ENCODE peak calls at places on chromosomes 2 and 18, in nine cellular contexts. One of them, this sample, is unnamed.

GRCh38 chr18:75248426-75249191 is 38.0 kb downstream of the TSHZ1 start:
- DNase-seq in GM20000: no peak
- DNase-seq in GM12878: no peak
- DNase-seq in tibial artery: no peak
- DNase-seq in fibroblast of pulmonary artery: no peak
- DNase-seq in RWPE1: no peak
- DNase-seq in astrocyte: no peak
- DNase-seq in A549: no peak
- DNase-seq in hepatocyte: no peak
- DNase-seq in this sample: no peak

GRCh38 chr18:23494992-23495391 is 8.3 kb upstream of the RMC1 start:
- DNase-seq in GM20000: no peak
- DNase-seq in GM12878: no peak
- DNase-seq in tibial artery: no peak
- DNase-seq in fibroblast of pulmonary artery: no peak
- DNase-seq in RWPE1: peak; percentile 60
- DNase-seq in astrocyte: no peak
- DNase-seq in A549: no peak
- DNase-seq in hepatocyte: no peak
- DNase-seq in this sample: peak; percentile 47

GRCh38 chr2:44582363-44583008 is 220.7 kb downstream of the CAMKMT start:
- DNase-seq in GM20000: no peak
- DNase-seq in GM12878: no peak
- DNase-seq in tibial artery: no peak
- DNase-seq in fibroblast of pulmonary artery: peak; percentile 53
- DNase-seq in RWPE1: peak; percentile 26
- DNase-seq in astrocyte: peak; percentile 42
- DNase-seq in A549: no peak
- DNase-seq in hepatocyte: no peak
- DNase-seq in this sample: peak; percentile 46

GRCh38 chr2:240933048-240933965 is 27.2 kb downstream of the CROCC2 start:
- DNase-seq in GM20000: no peak
- DNase-seq in GM12878: no peak
- DNase-seq in tibial artery: peak; percentile 59
- DNase-seq in fibroblast of pulmonary artery: no peak
- DNase-seq in RWPE1: no peak
- DNase-seq in astrocyte: no peak
- DNase-seq in A549: no peak
- DNase-seq in hepatocyte: no peak
- DNase-seq in this sample: no peak

GRCh38 chr2:180268006-180268405 is 260.9 kb upstream of the CWC22 start:
- DNase-seq in GM20000: no peak
- DNase-seq in GM12878: no peak
- DNase-seq in tibial artery: no peak
- DNase-seq in fibroblast of pulmonary artery: no peak
- DNase-seq in RWPE1: no peak
- DNase-seq in astrocyte: peak; percentile 43
- DNase-seq in A549: no peak
- DNase-seq in hepatocyte: no peak
- DNase-seq in this sample: no peak

GRCh38 chr2:96950391-96951124 is 35.8 kb downstream of the FAM178B start:
- DNase-seq in GM20000: no peak
- DNase-seq in GM12878: no peak
- DNase-seq in tibial artery: no peak
- DNase-seq in fibroblast of pulmonary artery: no peak
- DNase-seq in RWPE1: no peak
- DNase-seq in astrocyte: no peak
- DNase-seq in A549: no peak
- DNase-seq in hepatocyte: no peak
- DNase-seq in this sample: no peak

GRCh38 chr2:100394111-100394641 is 23.3 kb downstream of the CHST10 start:
- DNase-seq in GM20000: peak; percentile 68
- DNase-seq in GM12878: peak; percentile 55
- DNase-seq in tibial artery: no peak
- DNase-seq in fibroblast of pulmonary artery: no peak
- DNase-seq in RWPE1: no peak
- DNase-seq in astrocyte: no peak
- DNase-seq in A549: no peak
- DNase-seq in hepatocyte: no peak
- DNase-seq in this sample: no peak

GRCh38 chr2:30208453-30208852 is 22.9 kb upstream of the LBH start:
- DNase-seq in GM20000: peak; percentile 57
- DNase-seq in GM12878: no peak
- DNase-seq in tibial artery: peak; percentile 75
- DNase-seq in fibroblast of pulmonary artery: peak; percentile 83
- DNase-seq in RWPE1: peak; percentile 64
- DNase-seq in astrocyte: peak; percentile 43
- DNase-seq in A549: peak; percentile 84
- DNase-seq in hepatocyte: peak; percentile 86
- DNase-seq in this sample: peak; percentile 73

GRCh38 chr2:105431367-105432088 is 32.7 kb upstream of the FHL2 start:
- DNase-seq in GM20000: no peak
- DNase-seq in GM12878: no peak
- DNase-seq in tibial artery: no peak
- DNase-seq in fibroblast of pulmonary artery: peak; percentile 52
- DNase-seq in RWPE1: no peak
- DNase-seq in astrocyte: peak; percentile 41
- DNase-seq in A549: no peak
- DNase-seq in hepatocyte: no peak
- DNase-seq in this sample: peak; percentile 6

GRCh38 chr2:26590960-26591618 is 50.1 kb downstream of the CIB4 start:
- DNase-seq in GM20000: no peak
- DNase-seq in GM12878: no peak
- DNase-seq in tibial artery: no peak
- DNase-seq in fibroblast of pulmonary artery: no peak
- DNase-seq in RWPE1: no peak
- DNase-seq in astrocyte: no peak
- DNase-seq in A549: no peak
- DNase-seq in hepatocyte: no peak
- DNase-seq in this sample: no peak

GRCh38 chr18:59988098-59988706 is 88.4 kb downstream of the PMAIP1 start:
- DNase-seq in GM20000: peak; percentile 45
- DNase-seq in GM12878: no peak
- DNase-seq in tibial artery: no peak
- DNase-seq in fibroblast of pulmonary artery: peak; percentile 78
- DNase-seq in RWPE1: peak; percentile 22
- DNase-seq in astrocyte: peak; percentile 34
- DNase-seq in A549: peak; percentile 53
- DNase-seq in hepatocyte: peak; percentile 55
- DNase-seq in this sample: peak; percentile 56

DNA sequence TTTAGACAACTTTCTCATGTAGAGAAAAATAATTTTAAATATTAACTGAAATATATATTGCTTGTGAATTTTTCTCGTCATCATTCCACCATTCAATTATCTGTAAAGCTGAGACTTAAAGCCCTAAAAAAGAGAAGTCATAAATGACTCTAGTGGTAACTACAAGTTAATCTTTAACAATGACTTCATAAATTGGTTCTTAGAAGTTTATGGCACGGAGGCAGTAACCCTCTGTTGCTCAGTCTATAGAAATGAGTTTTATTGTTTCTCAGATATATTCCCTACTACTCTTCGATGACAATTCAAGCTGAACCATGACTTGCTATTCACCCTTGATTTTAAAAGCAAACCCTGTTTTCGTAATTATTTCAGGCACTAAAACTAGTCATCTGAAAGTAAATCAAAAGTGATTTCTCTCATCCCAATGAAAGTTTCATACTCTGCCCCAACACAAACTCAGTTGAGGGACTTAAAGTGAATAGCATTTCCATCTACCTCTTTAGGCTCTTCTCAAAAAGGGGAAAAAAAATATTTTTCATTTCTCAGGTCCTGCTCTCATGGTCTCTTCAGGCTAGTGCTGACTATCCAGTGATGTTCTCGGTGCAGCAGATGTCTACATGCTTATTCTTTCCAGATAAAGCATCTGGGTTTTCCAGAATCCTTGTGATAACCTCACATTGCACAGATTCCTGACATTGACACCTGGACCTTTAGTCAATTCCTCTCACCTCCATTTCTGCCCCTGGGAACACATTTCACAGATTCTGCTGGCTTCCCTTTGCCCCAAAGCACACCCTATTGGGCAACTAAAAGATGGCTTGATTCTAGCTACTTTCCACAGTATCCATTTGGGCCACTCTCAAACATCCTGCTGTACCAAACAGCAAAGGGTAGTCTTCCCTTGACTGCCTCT is 207.8 kb upstream of the LRATD1 start:
- DNase-seq in GM20000: peak; percentile 9
- DNase-seq in GM12878: peak; percentile 25
- DNase-seq in tibial artery: no peak
- DNase-seq in fibroblast of pulmonary artery: no peak
- DNase-seq in RWPE1: no peak
- DNase-seq in astrocyte: no peak
- DNase-seq in A549: no peak
- DNase-seq in hepatocyte: no peak
- DNase-seq in this sample: no peak
- TF ChIP-seq CTCF in GM20000: no peak
- TF ChIP-seq CTCF in GM12878: no peak
- TF ChIP-seq CTCF in tibial artery: no peak
- TF ChIP-seq CTCF in fibroblast of pulmonary artery: no peak
- TF ChIP-seq CTCF in RWPE1: no peak
- TF ChIP-seq CTCF in astrocyte: no peak
- TF ChIP-seq CTCF in A549: no peak
- TF ChIP-seq CTCF in hepatocyte: no peak
- TF ChIP-seq CTCF in this sample: no peak

GRCh38 chr2:118492335-118492734 is 355.1 kb downstream of the EN1 start:
- DNase-seq in GM20000: no peak
- DNase-seq in GM12878: no peak
- DNase-seq in tibial artery: no peak
- DNase-seq in fibroblast of pulmonary artery: peak; percentile 61
- DNase-seq in RWPE1: no peak
- DNase-seq in astrocyte: peak; percentile 12
- DNase-seq in A549: peak; percentile 38
- DNase-seq in hepatocyte: peak; percentile 18
- DNase-seq in this sample: peak; percentile 40
- TF ChIP-seq CTCF in GM20000: no peak
- TF ChIP-seq CTCF in GM12878: peak; percentile 29
- TF ChIP-seq CTCF in tibial artery: no peak
- TF ChIP-seq CTCF in fibroblast of pulmonary artery: peak; percentile 53
- TF ChIP-seq CTCF in RWPE1: no peak
- TF ChIP-seq CTCF in astrocyte: peak; percentile 37
- TF ChIP-seq CTCF in A549: peak; percentile 36
- TF ChIP-seq CTCF in hepatocyte: peak; percentile 40
- TF ChIP-seq CTCF in this sample: peak; percentile 17

DNA sequence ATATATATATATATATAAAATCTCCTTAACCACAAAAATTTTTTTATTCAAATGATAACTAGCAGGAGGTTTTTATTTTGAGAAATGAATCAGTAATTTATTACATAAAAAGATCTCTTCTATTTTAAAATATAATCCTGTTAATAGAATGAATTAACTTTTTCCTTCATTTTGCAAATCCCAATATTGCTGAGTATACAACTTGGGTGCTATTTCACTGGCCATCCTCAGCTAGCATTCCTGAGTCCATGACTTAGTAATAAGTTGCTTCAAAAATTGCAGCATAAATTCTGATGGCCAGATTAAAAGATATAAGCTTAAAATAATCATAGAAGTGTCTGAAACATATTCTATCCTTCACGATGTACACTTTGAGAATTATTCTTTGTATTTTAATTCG is 155.6 kb downstream of the FSIP2 start:
- DNase-seq in GM20000: no peak
- DNase-seq in GM12878: no peak
- DNase-seq in tibial artery: no peak
- DNase-seq in fibroblast of pulmonary artery: no peak
- DNase-seq in RWPE1: no peak
- DNase-seq in astrocyte: no peak
- DNase-seq in A549: no peak
- DNase-seq in hepatocyte: no peak
- DNase-seq in this sample: no peak
- TF ChIP-seq CTCF in GM20000: no peak
- TF ChIP-seq CTCF in GM12878: no peak
- TF ChIP-seq CTCF in tibial artery: no peak
- TF ChIP-seq CTCF in fibroblast of pulmonary artery: no peak
- TF ChIP-seq CTCF in RWPE1: no peak
- TF ChIP-seq CTCF in astrocyte: no peak
- TF ChIP-seq CTCF in A549: no peak
- TF ChIP-seq CTCF in hepatocyte: no peak
- TF ChIP-seq CTCF in this sample: no peak

DNA sequence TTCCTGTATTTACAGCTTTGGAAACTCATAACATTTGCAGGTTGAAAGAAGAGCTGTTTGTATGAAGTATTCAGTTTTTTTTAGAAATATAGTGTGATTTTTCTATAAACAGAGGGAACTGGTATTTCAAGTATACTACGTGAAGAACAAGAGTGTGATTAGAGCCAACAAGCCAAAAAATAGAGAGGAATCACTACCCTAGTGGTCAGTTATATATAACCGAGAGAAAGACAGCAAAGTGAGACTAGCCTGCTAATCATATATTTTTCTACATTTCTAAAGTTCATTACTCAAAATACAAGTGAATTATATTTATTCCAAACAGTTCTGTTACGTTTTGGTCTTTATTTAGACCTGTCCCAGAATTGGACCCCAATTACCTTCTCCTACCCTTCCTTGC is 444.8 kb upstream of the NRP2 start:
- DNase-seq in GM20000: no peak
- DNase-seq in GM12878: no peak
- DNase-seq in tibial artery: no peak
- DNase-seq in fibroblast of pulmonary artery: no peak
- DNase-seq in RWPE1: no peak
- DNase-seq in astrocyte: no peak
- DNase-seq in A549: no peak
- DNase-seq in hepatocyte: no peak
- DNase-seq in this sample: no peak
- TF ChIP-seq CTCF in GM20000: no peak
- TF ChIP-seq CTCF in GM12878: no peak
- TF ChIP-seq CTCF in tibial artery: no peak
- TF ChIP-seq CTCF in fibroblast of pulmonary artery: no peak
- TF ChIP-seq CTCF in RWPE1: no peak
- TF ChIP-seq CTCF in astrocyte: no peak
- TF ChIP-seq CTCF in A549: no peak
- TF ChIP-seq CTCF in hepatocyte: no peak
- TF ChIP-seq CTCF in this sample: peak; percentile 10

GRCh38 chr2:1051585-1051984 is 100.9 kb downstream of the SNTG2 start:
- DNase-seq in GM20000: no peak
- DNase-seq in GM12878: no peak
- DNase-seq in tibial artery: no peak
- DNase-seq in fibroblast of pulmonary artery: no peak
- DNase-seq in RWPE1: no peak
- DNase-seq in astrocyte: no peak
- DNase-seq in A549: no peak
- DNase-seq in hepatocyte: no peak
- DNase-seq in this sample: no peak

GRCh38 chr2:1053781-1054180 is 103.1 kb downstream of the SNTG2 start:
- DNase-seq in GM20000: no peak
- DNase-seq in GM12878: no peak
- DNase-seq in tibial artery: no peak
- DNase-seq in fibroblast of pulmonary artery: no peak
- DNase-seq in RWPE1: no peak
- DNase-seq in astrocyte: no peak
- DNase-seq in A549: no peak
- DNase-seq in hepatocyte: no peak
- DNase-seq in this sample: no peak

GRCh38 chr2:1049691-1050090 is 99.0 kb downstream of the SNTG2 start:
- DNase-seq in GM20000: no peak
- DNase-seq in GM12878: no peak
- DNase-seq in tibial artery: no peak
- DNase-seq in fibroblast of pulmonary artery: peak; percentile 14
- DNase-seq in RWPE1: no peak
- DNase-seq in astrocyte: peak; percentile 40
- DNase-seq in A549: no peak
- DNase-seq in hepatocyte: no peak
- DNase-seq in this sample: no peak

GRCh38 chr2:1052671-1053270 is 102.1 kb downstream of the SNTG2 start:
- DNase-seq in GM20000: no peak
- DNase-seq in GM12878: no peak
- DNase-seq in tibial artery: no peak
- DNase-seq in fibroblast of pulmonary artery: peak; percentile 45
- DNase-seq in RWPE1: no peak
- DNase-seq in astrocyte: peak; percentile 41
- DNase-seq in A549: no peak
- DNase-seq in hepatocyte: peak; percentile 24
- DNase-seq in this sample: no peak

GRCh38 chr2:1051075-1051474 is 100.4 kb downstream of the SNTG2 start:
- DNase-seq in GM20000: no peak
- DNase-seq in GM12878: no peak
- DNase-seq in tibial artery: no peak
- DNase-seq in fibroblast of pulmonary artery: peak; percentile 30
- DNase-seq in RWPE1: no peak
- DNase-seq in astrocyte: peak; percentile 8
- DNase-seq in A549: peak; percentile 16
- DNase-seq in hepatocyte: peak; percentile 21
- DNase-seq in this sample: no peak
- TF ChIP-seq CTCF in GM20000: no peak
- TF ChIP-seq CTCF in GM12878: no peak
- TF ChIP-seq CTCF in tibial artery: no peak
- TF ChIP-seq CTCF in fibroblast of pulmonary artery: peak; percentile 24
- TF ChIP-seq CTCF in RWPE1: no peak
- TF ChIP-seq CTCF in astrocyte: peak; percentile 31
- TF ChIP-seq CTCF in A549: no peak
- TF ChIP-seq CTCF in hepatocyte: peak; percentile 29
- TF ChIP-seq CTCF in this sample: no peak